ENCODE peak calls at places on chromosomes 5 and 9, in six cellular contexts. One of them, this sample, is unnamed.

GRCh38 chr9:87656485-87656884 is 69.4 kb upstream of the CTSL start:
- DNase-seq in stimulated activated CD8-positive, alpha-beta memory T cell treated with anti-CD3 and anti-CD28 coated beads, Interleukin-12 subunit alpha, Interleukin-12 subunit beta, amount 100 ng/mL, for 1 hour: no peak
- DNase-seq in NAMALWA: no peak
- DNase-seq in HS-27A: no peak
- DNase-seq in stimulated activated CD4-positive, alpha-beta T cell treated with anti-CD3 and anti-CD28 coated beads, Interleukin-12 subunit alpha, Interleukin-12 subunit beta, amount 100 ng/mL, for 4 hours: no peak
- DNase-seq in GM04504: no peak
- DNase-seq in this sample: no peak

GRCh38 chr9:96412174-96412913 is 5.8 kb downstream of the ZNF367 start:
- DNase-seq in stimulated activated CD8-positive, alpha-beta memory T cell treated with anti-CD3 and anti-CD28 coated beads, Interleukin-12 subunit alpha, Interleukin-12 subunit beta, amount 100 ng/mL, for 1 hour: no peak
- DNase-seq in NAMALWA: no peak
- DNase-seq in HS-27A: no peak
- DNase-seq in stimulated activated CD4-positive, alpha-beta T cell treated with anti-CD3 and anti-CD28 coated beads, Interleukin-12 subunit alpha, Interleukin-12 subunit beta, amount 100 ng/mL, for 4 hours: no peak
- DNase-seq in GM04504: no peak
- DNase-seq in this sample: no peak

GRCh38 chr5:154162475-154163217 is 27.9 kb upstream of the GALNT10 start:
- DNase-seq in stimulated activated CD8-positive, alpha-beta memory T cell treated with anti-CD3 and anti-CD28 coated beads, Interleukin-12 subunit alpha, Interleukin-12 subunit beta, amount 100 ng/mL, for 1 hour: no peak
- DNase-seq in NAMALWA: no peak
- DNase-seq in HS-27A: no peak
- DNase-seq in stimulated activated CD4-positive, alpha-beta T cell treated with anti-CD3 and anti-CD28 coated beads, Interleukin-12 subunit alpha, Interleukin-12 subunit beta, amount 100 ng/mL, for 4 hours: no peak
- DNase-seq in GM04504: no peak
- DNase-seq in this sample: no peak

GRCh38 chr9:132651259-132651658 is 18.5 kb downstream of the DDX31 start:
- DNase-seq in stimulated activated CD8-positive, alpha-beta memory T cell treated with anti-CD3 and anti-CD28 coated beads, Interleukin-12 subunit alpha, Interleukin-12 subunit beta, amount 100 ng/mL, for 1 hour: no peak
- DNase-seq in NAMALWA: peak; percentile 43
- DNase-seq in HS-27A: no peak
- DNase-seq in stimulated activated CD4-positive, alpha-beta T cell treated with anti-CD3 and anti-CD28 coated beads, Interleukin-12 subunit alpha, Interleukin-12 subunit beta, amount 100 ng/mL, for 4 hours: no peak
- DNase-seq in GM04504: peak; percentile 52
- DNase-seq in this sample: no peak

GRCh38 chr9:106697390-106697789 is 165.6 kb upstream of the ZNF462 start:
- DNase-seq in stimulated activated CD8-positive, alpha-beta memory T cell treated with anti-CD3 and anti-CD28 coated beads, Interleukin-12 subunit alpha, Interleukin-12 subunit beta, amount 100 ng/mL, for 1 hour: no peak
- DNase-seq in NAMALWA: no peak
- DNase-seq in HS-27A: no peak
- DNase-seq in stimulated activated CD4-positive, alpha-beta T cell treated with anti-CD3 and anti-CD28 coated beads, Interleukin-12 subunit alpha, Interleukin-12 subunit beta, amount 100 ng/mL, for 4 hours: no peak
- DNase-seq in GM04504: no peak
- DNase-seq in this sample: no peak

GRCh38 chr9:101465330-101465915 is 29.8 kb upstream of the ALDOB start:
- DNase-seq in stimulated activated CD8-positive, alpha-beta memory T cell treated with anti-CD3 and anti-CD28 coated beads, Interleukin-12 subunit alpha, Interleukin-12 subunit beta, amount 100 ng/mL, for 1 hour: no peak
- DNase-seq in NAMALWA: peak; percentile 47
- DNase-seq in HS-27A: peak; percentile 34
- DNase-seq in stimulated activated CD4-positive, alpha-beta T cell treated with anti-CD3 and anti-CD28 coated beads, Interleukin-12 subunit alpha, Interleukin-12 subunit beta, amount 100 ng/mL, for 4 hours: no peak
- DNase-seq in GM04504: peak; percentile 67
- DNase-seq in this sample: no peak

GRCh38 chr9:89933578-89933977 is 328.8 kb downstream of the GADD45G start:
- DNase-seq in stimulated activated CD8-positive, alpha-beta memory T cell treated with anti-CD3 and anti-CD28 coated beads, Interleukin-12 subunit alpha, Interleukin-12 subunit beta, amount 100 ng/mL, for 1 hour: no peak
- DNase-seq in NAMALWA: no peak
- DNase-seq in HS-27A: no peak
- DNase-seq in stimulated activated CD4-positive, alpha-beta T cell treated with anti-CD3 and anti-CD28 coated beads, Interleukin-12 subunit alpha, Interleukin-12 subunit beta, amount 100 ng/mL, for 4 hours: no peak
- DNase-seq in GM04504: no peak
- DNase-seq in this sample: no peak

GRCh38 chr9:7011395-7012067 is 253.8 kb downstream of the KDM4C start:
- DNase-seq in stimulated activated CD8-positive, alpha-beta memory T cell treated with anti-CD3 and anti-CD28 coated beads, Interleukin-12 subunit alpha, Interleukin-12 subunit beta, amount 100 ng/mL, for 1 hour: no peak
- DNase-seq in NAMALWA: no peak
- DNase-seq in HS-27A: no peak
- DNase-seq in stimulated activated CD4-positive, alpha-beta T cell treated with anti-CD3 and anti-CD28 coated beads, Interleukin-12 subunit alpha, Interleukin-12 subunit beta, amount 100 ng/mL, for 4 hours: no peak
- DNase-seq in GM04504: no peak
- DNase-seq in this sample: no peak

GRCh38 chr5:102865510-102866314 is 110.6 kb downstream of the PAM start:
- DNase-seq in stimulated activated CD8-positive, alpha-beta memory T cell treated with anti-CD3 and anti-CD28 coated beads, Interleukin-12 subunit alpha, Interleukin-12 subunit beta, amount 100 ng/mL, for 1 hour: no peak
- DNase-seq in NAMALWA: no peak
- DNase-seq in HS-27A: no peak
- DNase-seq in stimulated activated CD4-positive, alpha-beta T cell treated with anti-CD3 and anti-CD28 coated beads, Interleukin-12 subunit alpha, Interleukin-12 subunit beta, amount 100 ng/mL, for 4 hours: peak; percentile 22
- DNase-seq in GM04504: peak; percentile 71
- DNase-seq in this sample: no peak

GRCh38 chr9:7844283-7844682 is 44.7 kb upstream of the DMAC1 start:
- DNase-seq in stimulated activated CD8-positive, alpha-beta memory T cell treated with anti-CD3 and anti-CD28 coated beads, Interleukin-12 subunit alpha, Interleukin-12 subunit beta, amount 100 ng/mL, for 1 hour: no peak
- DNase-seq in NAMALWA: peak; percentile 54
- DNase-seq in HS-27A: no peak
- DNase-seq in stimulated activated CD4-positive, alpha-beta T cell treated with anti-CD3 and anti-CD28 coated beads, Interleukin-12 subunit alpha, Interleukin-12 subunit beta, amount 100 ng/mL, for 4 hours: no peak
- DNase-seq in GM04504: no peak
- DNase-seq in this sample: no peak

GRCh38 chr5:143405063-143405746 is 1.7 kb upstream of the NR3C1 start:
- DNase-seq in stimulated activated CD8-positive, alpha-beta memory T cell treated with anti-CD3 and anti-CD28 coated beads, Interleukin-12 subunit alpha, Interleukin-12 subunit beta, amount 100 ng/mL, for 1 hour: peak; percentile 83
- DNase-seq in NAMALWA: peak; percentile 92
- DNase-seq in HS-27A: no peak
- DNase-seq in stimulated activated CD4-positive, alpha-beta T cell treated with anti-CD3 and anti-CD28 coated beads, Interleukin-12 subunit alpha, Interleukin-12 subunit beta, amount 100 ng/mL, for 4 hours: peak; percentile 83
- DNase-seq in GM04504: no peak
- DNase-seq in this sample: peak; percentile 93

GRCh38 chr5:157046041-157046440 is 12.9 kb downstream of the HAVCR1 start:
- DNase-seq in stimulated activated CD8-positive, alpha-beta memory T cell treated with anti-CD3 and anti-CD28 coated beads, Interleukin-12 subunit alpha, Interleukin-12 subunit beta, amount 100 ng/mL, for 1 hour: no peak
- DNase-seq in NAMALWA: no peak
- DNase-seq in HS-27A: no peak
- DNase-seq in stimulated activated CD4-positive, alpha-beta T cell treated with anti-CD3 and anti-CD28 coated beads, Interleukin-12 subunit alpha, Interleukin-12 subunit beta, amount 100 ng/mL, for 4 hours: no peak
- DNase-seq in GM04504: no peak
- DNase-seq in this sample: no peak

GRCh38 chr5:52710972-52711596 is 76.6 kb upstream of the ITGA1 start:
- DNase-seq in stimulated activated CD8-positive, alpha-beta memory T cell treated with anti-CD3 and anti-CD28 coated beads, Interleukin-12 subunit alpha, Interleukin-12 subunit beta, amount 100 ng/mL, for 1 hour: no peak
- DNase-seq in NAMALWA: no peak
- DNase-seq in HS-27A: no peak
- DNase-seq in stimulated activated CD4-positive, alpha-beta T cell treated with anti-CD3 and anti-CD28 coated beads, Interleukin-12 subunit alpha, Interleukin-12 subunit beta, amount 100 ng/mL, for 4 hours: no peak
- DNase-seq in GM04504: no peak
- DNase-seq in this sample: no peak

GRCh38 chr5:52073993-52074689 is 690.9 kb downstream of the ISL1 start:
- DNase-seq in stimulated activated CD8-positive, alpha-beta memory T cell treated with anti-CD3 and anti-CD28 coated beads, Interleukin-12 subunit alpha, Interleukin-12 subunit beta, amount 100 ng/mL, for 1 hour: no peak
- DNase-seq in NAMALWA: no peak
- DNase-seq in HS-27A: no peak
- DNase-seq in stimulated activated CD4-positive, alpha-beta T cell treated with anti-CD3 and anti-CD28 coated beads, Interleukin-12 subunit alpha, Interleukin-12 subunit beta, amount 100 ng/mL, for 4 hours: no peak
- DNase-seq in GM04504: no peak
- DNase-seq in this sample: no peak

GRCh38 chr9:113602126-113603119 is 138.9 kb downstream of the RGS3 start:
- DNase-seq in stimulated activated CD8-positive, alpha-beta memory T cell treated with anti-CD3 and anti-CD28 coated beads, Interleukin-12 subunit alpha, Interleukin-12 subunit beta, amount 100 ng/mL, for 1 hour: no peak
- DNase-seq in NAMALWA: peak; percentile 92
- DNase-seq in HS-27A: no peak
- DNase-seq in stimulated activated CD4-positive, alpha-beta T cell treated with anti-CD3 and anti-CD28 coated beads, Interleukin-12 subunit alpha, Interleukin-12 subunit beta, amount 100 ng/mL, for 4 hours: peak; percentile 44
- DNase-seq in GM04504: peak; percentile 65
- DNase-seq in this sample: no peak

GRCh38 chr9:105908069-105908468 is 213.7 kb downstream of the TMEM38B start:
- DNase-seq in stimulated activated CD8-positive, alpha-beta memory T cell treated with anti-CD3 and anti-CD28 coated beads, Interleukin-12 subunit alpha, Interleukin-12 subunit beta, amount 100 ng/mL, for 1 hour: no peak
- DNase-seq in NAMALWA: no peak
- DNase-seq in HS-27A: no peak
- DNase-seq in stimulated activated CD4-positive, alpha-beta T cell treated with anti-CD3 and anti-CD28 coated beads, Interleukin-12 subunit alpha, Interleukin-12 subunit beta, amount 100 ng/mL, for 4 hours: no peak
- DNase-seq in GM04504: no peak
- DNase-seq in this sample: no peak

GRCh38 chr5:33793836-33794549 is 97.8 kb downstream of the ADAMTS12 start:
- DNase-seq in stimulated activated CD8-positive, alpha-beta memory T cell treated with anti-CD3 and anti-CD28 coated beads, Interleukin-12 subunit alpha, Interleukin-12 subunit beta, amount 100 ng/mL, for 1 hour: no peak
- DNase-seq in NAMALWA: no peak
- DNase-seq in HS-27A: no peak
- DNase-seq in stimulated activated CD4-positive, alpha-beta T cell treated with anti-CD3 and anti-CD28 coated beads, Interleukin-12 subunit alpha, Interleukin-12 subunit beta, amount 100 ng/mL, for 4 hours: no peak
- DNase-seq in GM04504: no peak
- DNase-seq in this sample: no peak

GRCh38 chr9:131714161-131714646 is 25.7 kb downstream of the RAPGEF1 start:
- DNase-seq in stimulated activated CD8-positive, alpha-beta memory T cell treated with anti-CD3 and anti-CD28 coated beads, Interleukin-12 subunit alpha, Interleukin-12 subunit beta, amount 100 ng/mL, for 1 hour: no peak
- DNase-seq in NAMALWA: no peak
- DNase-seq in HS-27A: no peak
- DNase-seq in stimulated activated CD4-positive, alpha-beta T cell treated with anti-CD3 and anti-CD28 coated beads, Interleukin-12 subunit alpha, Interleukin-12 subunit beta, amount 100 ng/mL, for 4 hours: no peak
- DNase-seq in GM04504: peak; percentile 83
- DNase-seq in this sample: no peak

GRCh38 chr5:143322931-143323330 is 80.6 kb downstream of the NR3C1 start:
- DNase-seq in stimulated activated CD8-positive, alpha-beta memory T cell treated with anti-CD3 and anti-CD28 coated beads, Interleukin-12 subunit alpha, Interleukin-12 subunit beta, amount 100 ng/mL, for 1 hour: no peak
- DNase-seq in NAMALWA: no peak
- DNase-seq in HS-27A: no peak
- DNase-seq in stimulated activated CD4-positive, alpha-beta T cell treated with anti-CD3 and anti-CD28 coated beads, Interleukin-12 subunit alpha, Interleukin-12 subunit beta, amount 100 ng/mL, for 4 hours: no peak
- DNase-seq in GM04504: no peak
- DNase-seq in this sample: no peak

GRCh38 chr9:136587145-136587943 is 41.5 kb upstream of the NOTCH1 start:
- DNase-seq in stimulated activated CD8-positive, alpha-beta memory T cell treated with anti-CD3 and anti-CD28 coated beads, Interleukin-12 subunit alpha, Interleukin-12 subunit beta, amount 100 ng/mL, for 1 hour: no peak
- DNase-seq in NAMALWA: no peak
- DNase-seq in HS-27A: no peak
- DNase-seq in stimulated activated CD4-positive, alpha-beta T cell treated with anti-CD3 and anti-CD28 coated beads, Interleukin-12 subunit alpha, Interleukin-12 subunit beta, amount 100 ng/mL, for 4 hours: no peak
- DNase-seq in GM04504: no peak
- DNase-seq in this sample: no peak

GRCh38 chr9:95778957-95779356 is 96.5 kb upstream of the ERCC6L2 start:
- DNase-seq in stimulated activated CD8-positive, alpha-beta memory T cell treated with anti-CD3 and anti-CD28 coated beads, Interleukin-12 subunit alpha, Interleukin-12 subunit beta, amount 100 ng/mL, for 1 hour: no peak
- DNase-seq in NAMALWA: no peak
- DNase-seq in HS-27A: peak; percentile 75
- DNase-seq in stimulated activated CD4-positive, alpha-beta T cell treated with anti-CD3 and anti-CD28 coated beads, Interleukin-12 subunit alpha, Interleukin-12 subunit beta, amount 100 ng/mL, for 4 hours: no peak
- DNase-seq in GM04504: no peak
- DNase-seq in this sample: no peak

GRCh38 chr9:129245276-129245675 is 67.2 kb upstream of the IER5L start:
- DNase-seq in stimulated activated CD8-positive, alpha-beta memory T cell treated with anti-CD3 and anti-CD28 coated beads, Interleukin-12 subunit alpha, Interleukin-12 subunit beta, amount 100 ng/mL, for 1 hour: no peak
- DNase-seq in NAMALWA: no peak
- DNase-seq in HS-27A: peak; percentile 51
- DNase-seq in stimulated activated CD4-positive, alpha-beta T cell treated with anti-CD3 and anti-CD28 coated beads, Interleukin-12 subunit alpha, Interleukin-12 subunit beta, amount 100 ng/mL, for 4 hours: no peak
- DNase-seq in GM04504: no peak
- DNase-seq in this sample: no peak

GRCh38 chr5:112735702-112736101 is 2.0 kb upstream of the APC start:
- DNase-seq in stimulated activated CD8-positive, alpha-beta memory T cell treated with anti-CD3 and anti-CD28 coated beads, Interleukin-12 subunit alpha, Interleukin-12 subunit beta, amount 100 ng/mL, for 1 hour: no peak
- DNase-seq in NAMALWA: no peak
- DNase-seq in HS-27A: peak; percentile 5
- DNase-seq in stimulated activated CD4-positive, alpha-beta T cell treated with anti-CD3 and anti-CD28 coated beads, Interleukin-12 subunit alpha, Interleukin-12 subunit beta, amount 100 ng/mL, for 4 hours: no peak
- DNase-seq in GM04504: peak; percentile 27
- DNase-seq in this sample: no peak

GRCh38 chr5:96093890-96094381 is 132.3 kb upstream of the ELL2 start:
- DNase-seq in stimulated activated CD8-positive, alpha-beta memory T cell treated with anti-CD3 and anti-CD28 coated beads, Interleukin-12 subunit alpha, Interleukin-12 subunit beta, amount 100 ng/mL, for 1 hour: no peak
- DNase-seq in NAMALWA: no peak
- DNase-seq in HS-27A: no peak
- DNase-seq in stimulated activated CD4-positive, alpha-beta T cell treated with anti-CD3 and anti-CD28 coated beads, Interleukin-12 subunit alpha, Interleukin-12 subunit beta, amount 100 ng/mL, for 4 hours: no peak
- DNase-seq in GM04504: no peak
- DNase-seq in this sample: no peak

GRCh38 chr9:71916834-71917534 is 5.5 kb downstream of the C9orf85 start:
- DNase-seq in stimulated activated CD8-positive, alpha-beta memory T cell treated with anti-CD3 and anti-CD28 coated beads, Interleukin-12 subunit alpha, Interleukin-12 subunit beta, amount 100 ng/mL, for 1 hour: no peak
- DNase-seq in NAMALWA: no peak
- DNase-seq in HS-27A: no peak
- DNase-seq in stimulated activated CD4-positive, alpha-beta T cell treated with anti-CD3 and anti-CD28 coated beads, Interleukin-12 subunit alpha, Interleukin-12 subunit beta, amount 100 ng/mL, for 4 hours: no peak
- DNase-seq in GM04504: no peak
- DNase-seq in this sample: no peak

GRCh38 chr5:58462623-58463230 is 2.8 kb upstream of the PLK2 start:
- DNase-seq in stimulated activated CD8-positive, alpha-beta memory T cell treated with anti-CD3 and anti-CD28 coated beads, Interleukin-12 subunit alpha, Interleukin-12 subunit beta, amount 100 ng/mL, for 1 hour: no peak
- DNase-seq in NAMALWA: peak; percentile 54
- DNase-seq in HS-27A: no peak
- DNase-seq in stimulated activated CD4-positive, alpha-beta T cell treated with anti-CD3 and anti-CD28 coated beads, Interleukin-12 subunit alpha, Interleukin-12 subunit beta, amount 100 ng/mL, for 4 hours: peak; percentile 13
- DNase-seq in GM04504: no peak
- DNase-seq in this sample: peak; percentile 48

GRCh38 chr9:113636165-113636564 is 172.6 kb downstream of the RGS3 start:
- DNase-seq in stimulated activated CD8-positive, alpha-beta memory T cell treated with anti-CD3 and anti-CD28 coated beads, Interleukin-12 subunit alpha, Interleukin-12 subunit beta, amount 100 ng/mL, for 1 hour: no peak
- DNase-seq in NAMALWA: no peak
- DNase-seq in HS-27A: no peak
- DNase-seq in stimulated activated CD4-positive, alpha-beta T cell treated with anti-CD3 and anti-CD28 coated beads, Interleukin-12 subunit alpha, Interleukin-12 subunit beta, amount 100 ng/mL, for 4 hours: no peak
- DNase-seq in GM04504: no peak
- DNase-seq in this sample: no peak